ENCODE peak calls at places on chromosomes 7 and 10, in nine cellular contexts. One of them, this sample, is unnamed.

GRCh38 chr7:103059471-103059870 is 15.1 kb downstream of the FBXL13 start:
- DNase-seq in foreskin fibroblast: no peak
- DNase-seq in lower leg skin: no peak
- DNase-seq in CD8-positive, alpha-beta T cell: no peak
- DNase-seq in activated CD8-positive, alpha-beta T cell treated with anti-CD3 and anti-CD28 coated beads for 36 hours: no peak
- DNase-seq in fibroblast of lung: peak
- DNase-seq in IMR-90: no peak
- DNase-seq in AG04450: no peak
- DNase-seq in B cell: no peak
- DNase-seq in this sample: no peak

GRCh38 chr10:78630944-78631838 is 437.6 kb upstream of the ZMIZ1 start:
- DNase-seq in foreskin fibroblast: no peak
- DNase-seq in lower leg skin: no peak
- DNase-seq in CD8-positive, alpha-beta T cell: no peak
- DNase-seq in activated CD8-positive, alpha-beta T cell treated with anti-CD3 and anti-CD28 coated beads for 36 hours: peak
- DNase-seq in fibroblast of lung: peak
- DNase-seq in IMR-90: peak
- DNase-seq in AG04450: no peak
- DNase-seq in B cell: no peak
- DNase-seq in this sample: peak

GRCh38 chr10:98878418-98878817 is 357.2 kb downstream of the HPSE2 start:
- DNase-seq in foreskin fibroblast: peak
- DNase-seq in lower leg skin: no peak
- DNase-seq in CD8-positive, alpha-beta T cell: no peak
- DNase-seq in activated CD8-positive, alpha-beta T cell treated with anti-CD3 and anti-CD28 coated beads for 36 hours: no peak
- DNase-seq in fibroblast of lung: peak
- DNase-seq in IMR-90: peak
- DNase-seq in AG04450: no peak
- DNase-seq in B cell: no peak
- DNase-seq in this sample: no peak

GRCh38 chr10:112953075-112953501 is 3.0 kb downstream of the TCF7L2 start:
- DNase-seq in foreskin fibroblast: no peak
- DNase-seq in lower leg skin: no peak
- DNase-seq in CD8-positive, alpha-beta T cell: no peak
- DNase-seq in activated CD8-positive, alpha-beta T cell treated with anti-CD3 and anti-CD28 coated beads for 36 hours: no peak
- DNase-seq in fibroblast of lung: no peak
- DNase-seq in IMR-90: peak
- DNase-seq in AG04450: no peak
- DNase-seq in B cell: no peak
- DNase-seq in this sample: peak

GRCh38 chr7:149598721-149599308 is 101.2 kb upstream of the ZNF746 start:
- DNase-seq in foreskin fibroblast: peak
- DNase-seq in lower leg skin: no peak
- DNase-seq in CD8-positive, alpha-beta T cell: no peak
- DNase-seq in activated CD8-positive, alpha-beta T cell treated with anti-CD3 and anti-CD28 coated beads for 36 hours: peak
- DNase-seq in fibroblast of lung: peak
- DNase-seq in IMR-90: peak
- DNase-seq in AG04450: no peak
- DNase-seq in B cell: no peak
- DNase-seq in this sample: peak

GRCh38 chr10:121154846-121155245 is 303.7 kb downstream of the WDR11 start:
- DNase-seq in foreskin fibroblast: no peak
- DNase-seq in lower leg skin: peak
- DNase-seq in CD8-positive, alpha-beta T cell: no peak
- DNase-seq in activated CD8-positive, alpha-beta T cell treated with anti-CD3 and anti-CD28 coated beads for 36 hours: no peak
- DNase-seq in fibroblast of lung: no peak
- DNase-seq in IMR-90: no peak
- DNase-seq in AG04450: no peak
- DNase-seq in B cell: no peak
- DNase-seq in this sample: peak

GRCh38 chr10:116728526-116729096 is 13.8 kb downstream of the HSPA12A start:
- DNase-seq in foreskin fibroblast: no peak
- DNase-seq in lower leg skin: no peak
- DNase-seq in CD8-positive, alpha-beta T cell: no peak
- DNase-seq in activated CD8-positive, alpha-beta T cell treated with anti-CD3 and anti-CD28 coated beads for 36 hours: no peak
- DNase-seq in fibroblast of lung: no peak
- DNase-seq in IMR-90: peak
- DNase-seq in AG04450: no peak
- DNase-seq in B cell: no peak
- DNase-seq in this sample: no peak

GRCh38 chr7:143416565-143417149 is 8.0 kb upstream of the EPHA1 start:
- DNase-seq in foreskin fibroblast: peak
- DNase-seq in lower leg skin: no peak
- DNase-seq in CD8-positive, alpha-beta T cell: no peak
- DNase-seq in activated CD8-positive, alpha-beta T cell treated with anti-CD3 and anti-CD28 coated beads for 36 hours: no peak
- DNase-seq in fibroblast of lung: peak
- DNase-seq in IMR-90: peak
- DNase-seq in AG04450: no peak
- DNase-seq in B cell: peak
- DNase-seq in this sample: peak

GRCh38 chr10:6647811-6648526 is 67.9 kb upstream of the PRKCQ start:
- DNase-seq in foreskin fibroblast: no peak
- DNase-seq in lower leg skin: peak
- DNase-seq in CD8-positive, alpha-beta T cell: peak
- DNase-seq in activated CD8-positive, alpha-beta T cell treated with anti-CD3 and anti-CD28 coated beads for 36 hours: peak
- DNase-seq in fibroblast of lung: peak
- DNase-seq in IMR-90: no peak
- DNase-seq in AG04450: no peak
- DNase-seq in B cell: peak
- DNase-seq in this sample: no peak

GRCh38 chr7:21086688-21087087 is 300.0 kb upstream of the SP8 start:
- DNase-seq in foreskin fibroblast: no peak
- DNase-seq in lower leg skin: no peak
- DNase-seq in CD8-positive, alpha-beta T cell: no peak
- DNase-seq in activated CD8-positive, alpha-beta T cell treated with anti-CD3 and anti-CD28 coated beads for 36 hours: no peak
- DNase-seq in fibroblast of lung: no peak
- DNase-seq in IMR-90: no peak
- DNase-seq in AG04450: no peak
- DNase-seq in B cell: no peak
- DNase-seq in this sample: no peak

GRCh38 chr10:53003094-53003493 is 230.5 kb upstream of the MBL2 start:
- DNase-seq in foreskin fibroblast: no peak
- DNase-seq in lower leg skin: no peak
- DNase-seq in CD8-positive, alpha-beta T cell: no peak
- DNase-seq in activated CD8-positive, alpha-beta T cell treated with anti-CD3 and anti-CD28 coated beads for 36 hours: no peak
- DNase-seq in fibroblast of lung: no peak
- DNase-seq in IMR-90: no peak
- DNase-seq in AG04450: no peak
- DNase-seq in B cell: no peak
- DNase-seq in this sample: no peak

GRCh38 chr10:11095374-11095785 is 77.7 kb downstream of the CELF2 start:
- DNase-seq in foreskin fibroblast: no peak
- DNase-seq in lower leg skin: no peak
- DNase-seq in CD8-positive, alpha-beta T cell: no peak
- DNase-seq in activated CD8-positive, alpha-beta T cell treated with anti-CD3 and anti-CD28 coated beads for 36 hours: no peak
- DNase-seq in fibroblast of lung: no peak
- DNase-seq in IMR-90: no peak
- DNase-seq in AG04450: no peak
- DNase-seq in B cell: no peak
- DNase-seq in this sample: no peak

GRCh38 chr7:102220929-102221850 is 65.5 kb upstream of the SH2B2 start:
- DNase-seq in foreskin fibroblast: peak
- DNase-seq in lower leg skin: no peak
- DNase-seq in CD8-positive, alpha-beta T cell: no peak
- DNase-seq in activated CD8-positive, alpha-beta T cell treated with anti-CD3 and anti-CD28 coated beads for 36 hours: no peak
- DNase-seq in fibroblast of lung: peak
- DNase-seq in IMR-90: peak
- DNase-seq in AG04450: peak
- DNase-seq in B cell: no peak
- DNase-seq in this sample: peak

GRCh38 chr10:80530251-80530650 is 7.5 kb upstream of the SH2D4B start:
- DNase-seq in foreskin fibroblast: no peak
- DNase-seq in lower leg skin: no peak
- DNase-seq in CD8-positive, alpha-beta T cell: peak
- DNase-seq in activated CD8-positive, alpha-beta T cell treated with anti-CD3 and anti-CD28 coated beads for 36 hours: peak
- DNase-seq in fibroblast of lung: peak
- DNase-seq in IMR-90: peak
- DNase-seq in AG04450: no peak
- DNase-seq in B cell: no peak
- DNase-seq in this sample: no peak
- TF ChIP-seq CTCF in foreskin fibroblast: peak
- TF ChIP-seq CTCF in lower leg skin: no peak
- TF ChIP-seq CTCF in CD8-positive, alpha-beta T cell: peak
- TF ChIP-seq CTCF in activated CD8-positive, alpha-beta T cell treated with anti-CD3 and anti-CD28 coated beads for 36 hours: peak
- TF ChIP-seq CTCF in fibroblast of lung: no peak
- TF ChIP-seq CTCF in IMR-90: peak
- TF ChIP-seq CTCF in AG04450: peak
- TF ChIP-seq CTCF in B cell: no peak
- TF ChIP-seq CTCF in this sample: peak

GRCh38 chr7:17181482-17181881 is 117.0 kb upstream of the AHR start:
- DNase-seq in foreskin fibroblast: no peak
- DNase-seq in lower leg skin: no peak
- DNase-seq in CD8-positive, alpha-beta T cell: no peak
- DNase-seq in activated CD8-positive, alpha-beta T cell treated with anti-CD3 and anti-CD28 coated beads for 36 hours: no peak
- DNase-seq in fibroblast of lung: no peak
- DNase-seq in IMR-90: no peak
- DNase-seq in AG04450: no peak
- DNase-seq in B cell: no peak
- DNase-seq in this sample: no peak
- TF ChIP-seq CTCF in foreskin fibroblast: no peak
- TF ChIP-seq CTCF in lower leg skin: no peak
- TF ChIP-seq CTCF in CD8-positive, alpha-beta T cell: no peak
- TF ChIP-seq CTCF in activated CD8-positive, alpha-beta T cell treated with anti-CD3 and anti-CD28 coated beads for 36 hours: no peak
- TF ChIP-seq CTCF in fibroblast of lung: no peak
- TF ChIP-seq CTCF in IMR-90: no peak
- TF ChIP-seq CTCF in AG04450: no peak
- TF ChIP-seq CTCF in B cell: no peak
- TF ChIP-seq CTCF in this sample: no peak

GRCh38 chr7:129831424-129832058 is 121.2 kb downstream of the UBE2H start:
- DNase-seq in foreskin fibroblast: peak
- DNase-seq in lower leg skin: no peak
- DNase-seq in CD8-positive, alpha-beta T cell: no peak
- DNase-seq in activated CD8-positive, alpha-beta T cell treated with anti-CD3 and anti-CD28 coated beads for 36 hours: no peak
- DNase-seq in fibroblast of lung: peak
- DNase-seq in IMR-90: peak
- DNase-seq in AG04450: peak
- DNase-seq in B cell: no peak
- DNase-seq in this sample: peak

GRCh38 chr7:129828989-129829676 is 123.6 kb downstream of the UBE2H start:
- DNase-seq in foreskin fibroblast: no peak
- DNase-seq in lower leg skin: no peak
- DNase-seq in CD8-positive, alpha-beta T cell: no peak
- DNase-seq in activated CD8-positive, alpha-beta T cell treated with anti-CD3 and anti-CD28 coated beads for 36 hours: peak
- DNase-seq in fibroblast of lung: no peak
- DNase-seq in IMR-90: no peak
- DNase-seq in AG04450: no peak
- DNase-seq in B cell: no peak
- DNase-seq in this sample: no peak

GRCh38 chr7:129828078-129828762 is 124.5 kb downstream of the UBE2H start:
- DNase-seq in foreskin fibroblast: no peak
- DNase-seq in lower leg skin: no peak
- DNase-seq in CD8-positive, alpha-beta T cell: no peak
- DNase-seq in activated CD8-positive, alpha-beta T cell treated with anti-CD3 and anti-CD28 coated beads for 36 hours: no peak
- DNase-seq in fibroblast of lung: no peak
- DNase-seq in IMR-90: no peak
- DNase-seq in AG04450: no peak
- DNase-seq in B cell: no peak
- DNase-seq in this sample: no peak

GRCh38 chr7:129830949-129831348 is 121.8 kb downstream of the UBE2H start:
- DNase-seq in foreskin fibroblast: no peak
- DNase-seq in lower leg skin: no peak
- DNase-seq in CD8-positive, alpha-beta T cell: no peak
- DNase-seq in activated CD8-positive, alpha-beta T cell treated with anti-CD3 and anti-CD28 coated beads for 36 hours: no peak
- DNase-seq in fibroblast of lung: no peak
- DNase-seq in IMR-90: no peak
- DNase-seq in AG04450: no peak
- DNase-seq in B cell: no peak
- DNase-seq in this sample: no peak

DNA sequence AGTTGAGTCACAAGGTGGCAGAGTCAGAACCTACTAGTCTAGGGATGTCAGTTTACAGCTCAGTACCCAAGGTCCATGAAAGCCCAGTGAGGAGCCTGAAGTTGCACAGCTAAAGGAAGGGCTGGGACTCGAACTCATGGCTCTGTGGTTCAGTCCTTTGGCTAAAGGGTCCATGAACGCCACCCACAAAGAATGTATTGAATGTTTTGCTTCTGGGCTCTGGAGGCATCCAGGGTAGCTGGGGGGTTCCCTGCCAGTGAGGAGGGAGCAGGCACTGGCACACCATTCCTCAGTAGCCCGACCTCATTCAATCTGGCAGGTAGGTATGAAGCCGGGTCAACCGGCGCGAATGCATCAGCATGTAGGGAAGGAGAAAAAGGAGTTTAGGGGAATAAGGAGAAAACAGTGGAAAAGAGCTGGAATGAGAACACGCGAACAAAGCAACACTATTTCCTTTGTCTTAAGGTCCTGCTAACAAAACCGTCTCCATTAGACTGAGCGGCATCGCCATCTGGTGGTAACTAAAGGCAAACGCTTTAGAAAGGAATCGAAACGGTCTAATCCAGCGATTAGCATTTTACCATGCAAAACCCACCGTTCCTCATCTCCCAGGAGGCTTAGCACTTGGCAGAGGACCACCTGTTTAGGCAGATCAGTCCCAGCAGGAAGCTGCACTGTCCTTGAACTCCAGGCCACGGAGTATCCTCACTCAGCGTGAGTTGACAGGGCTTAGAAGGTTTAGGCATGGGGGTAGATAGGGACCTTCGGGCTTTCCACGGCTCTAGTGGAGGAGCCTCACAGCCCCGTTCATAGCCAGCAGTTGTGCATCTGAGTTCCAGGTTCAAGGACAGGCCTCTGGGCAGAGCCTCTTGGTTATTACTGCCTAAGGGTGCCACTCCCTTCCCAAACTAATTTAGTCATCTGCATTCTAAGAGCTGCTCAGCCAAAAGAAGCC is 122.8 kb downstream of the UBE2H start:
- DNase-seq in foreskin fibroblast: peak
- DNase-seq in lower leg skin: no peak
- DNase-seq in CD8-positive, alpha-beta T cell: peak
- DNase-seq in activated CD8-positive, alpha-beta T cell treated with anti-CD3 and anti-CD28 coated beads for 36 hours: peak
- DNase-seq in fibroblast of lung: peak
- DNase-seq in IMR-90: peak
- DNase-seq in AG04450: peak
- DNase-seq in B cell: peak
- DNase-seq in this sample: peak
- TF ChIP-seq CTCF in foreskin fibroblast: peak
- TF ChIP-seq CTCF in lower leg skin: no peak
- TF ChIP-seq CTCF in CD8-positive, alpha-beta T cell: peak
- TF ChIP-seq CTCF in activated CD8-positive, alpha-beta T cell treated with anti-CD3 and anti-CD28 coated beads for 36 hours: peak
- TF ChIP-seq CTCF in fibroblast of lung: peak
- TF ChIP-seq CTCF in IMR-90: peak
- TF ChIP-seq CTCF in AG04450: peak
- TF ChIP-seq CTCF in B cell: peak
- TF ChIP-seq CTCF in this sample: peak

DNA sequence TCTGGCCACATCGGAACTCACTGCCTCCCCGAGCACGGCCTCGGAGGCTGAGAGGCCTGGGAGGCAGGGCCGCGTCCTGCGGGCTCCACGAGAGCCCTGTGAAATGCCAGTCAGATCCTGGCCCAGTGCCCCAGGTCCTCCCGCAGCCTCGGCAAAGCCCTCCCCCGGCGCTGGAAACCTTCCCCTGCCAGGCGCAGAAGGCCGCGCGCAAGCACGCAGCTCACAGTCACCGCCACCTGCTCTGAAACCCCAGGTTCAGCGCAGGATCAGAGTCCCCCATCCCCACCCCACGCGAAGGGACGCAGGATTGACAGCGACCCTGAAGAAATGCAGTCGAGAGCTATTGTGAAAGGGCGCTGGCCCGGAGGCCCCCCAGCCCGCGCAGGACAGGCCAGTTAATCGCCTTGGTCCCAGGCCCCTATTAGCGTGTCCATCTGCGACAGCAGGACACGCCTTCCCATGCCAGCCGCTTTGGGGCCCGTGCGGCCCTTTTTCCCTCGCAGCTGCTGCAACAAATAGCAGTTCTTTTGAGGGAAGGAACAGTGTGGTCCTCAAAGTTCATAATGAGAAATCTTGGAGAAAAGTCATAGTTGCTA is 13.5 kb upstream of the EGFR start:
- DNase-seq in foreskin fibroblast: no peak
- DNase-seq in lower leg skin: no peak
- DNase-seq in CD8-positive, alpha-beta T cell: no peak
- DNase-seq in activated CD8-positive, alpha-beta T cell treated with anti-CD3 and anti-CD28 coated beads for 36 hours: no peak
- DNase-seq in fibroblast of lung: no peak
- DNase-seq in IMR-90: no peak
- DNase-seq in AG04450: no peak
- DNase-seq in B cell: no peak
- DNase-seq in this sample: no peak
- TF ChIP-seq CTCF in foreskin fibroblast: no peak
- TF ChIP-seq CTCF in lower leg skin: no peak
- TF ChIP-seq CTCF in CD8-positive, alpha-beta T cell: no peak
- TF ChIP-seq CTCF in activated CD8-positive, alpha-beta T cell treated with anti-CD3 and anti-CD28 coated beads for 36 hours: no peak
- TF ChIP-seq CTCF in fibroblast of lung: no peak
- TF ChIP-seq CTCF in IMR-90: no peak
- TF ChIP-seq CTCF in AG04450: no peak
- TF ChIP-seq CTCF in B cell: no peak
- TF ChIP-seq CTCF in this sample: no peak